ENCODE peak calls at places on chromosomes 5 and 9, in seven cellular contexts. C is Peyer's patch; Y is dorsolateral prefrontal cortex; H is cardiac fibroblast; K is A172; V is activated T-helper 1 cell treated with anti-CD3 and anti-CD28 coated beads, Interleukin-12 subunit alpha, Interleukin-12 subunit beta, Interleukin-2, Interleukin-4 antibody, amounts not matched to agents 30 ng/mL and 10 ng/mL and 1 ng/mL, durations not matched to agents 14 hours and 24 hours and 36 hours; O is mesenteric fat pad. P is an unnamed sample.
A peak's percentile ranks its signal among the peaks of the same experiment; 100 is the strongest.

GRCh38 chr5:22764736-22765135 is 88.4 kb downstream of the CDH12 start:
- DNase-seq in H (no peak), K (no peak), Y (no peak), O (no peak), V (no peak), C (no peak), P (no peak)

GRCh38 chr5:10420926-10421325 is 20.8 kb upstream of the ROPN1L start:
- DNase-seq in O (no peak), Y (no peak), K (no peak), H (peak; percentile 34), V (no peak), C (no peak), P (peak; percentile 10)

GRCh38 chr5:99138911-99139310 is 210.1 kb upstream of the CHD1 start:
- DNase-seq in O (no peak), V (no peak), C (no peak), H (no peak), K (no peak), Y (no peak), P (no peak)

GRCh38 chr9:33180526-33181184 is 13.5 kb upstream of the B4GALT1 start:
- DNase-seq in C (no peak), H (peak; percentile 85), O (no peak), K (peak; percentile 30), Y (no peak), V (no peak), P (no peak)

GRCh38 chr5:179606910-179607448 is 16.5 kb downstream of the HNRNPH1 start:
- DNase-seq in O (peak; percentile 88), H (no peak), K (no peak), V (no peak), Y (no peak), C (no peak), P (no peak)

GRCh38 chr9:131603199-131603598 is 57.9 kb downstream of the PRRT1B start:
- DNase-seq in C (no peak), V (no peak), K (no peak), O (no peak), H (no peak), Y (no peak), P (no peak)

GRCh38 chr9:135888766-135889394 is 18.5 kb downstream of the CAMSAP1 start:
- DNase-seq in Y (no peak), C (no peak), O (peak; percentile 77), H (no peak), V (no peak), K (no peak), P (no peak)

GRCh38 chr9:99607852-99608448 is 213.7 kb upstream of the NR4A3 start:
- DNase-seq in K (no peak), V (no peak), Y (no peak), O (no peak), C (no peak), H (no peak), P (no peak)

GRCh38 chr5:78895616-78896015 is 89.5 kb downstream of the ARSB start:
- DNase-seq in H (no peak), C (no peak), V (no peak), Y (no peak), O (no peak), K (no peak), P (peak; percentile 1)

GRCh38 chr5:26321278-26321677 is 717.1 kb downstream of the CDH9 start:
- DNase-seq in O (no peak), V (no peak), H (no peak), C (no peak), Y (no peak), K (no peak), P (no peak)

GRCh38 chr9:77014597-77015263 is 4.7 kb upstream of the FOXB2 start:
- DNase-seq in C (no peak), H (no peak), Y (no peak), V (no peak), K (no peak), O (no peak), P (no peak)

GRCh38 chr5:74227081-74227480 is 413.4 kb downstream of the ENC1 start:
- DNase-seq in K (no peak), C (no peak), H (no peak), Y (peak; percentile 53), V (no peak), O (no peak), P (no peak)

GRCh38 chr9:89591291-89592200 is 13.3 kb upstream of the GADD45G start:
- DNase-seq in K (no peak), C (no peak), Y (no peak), V (no peak), H (no peak), O (peak; percentile 83), P (peak; percentile 56)

GRCh38 chr5:63228154-63228553 is 649.5 kb downstream of the LRRC70 start:
- DNase-seq in K (no peak), C (no peak), O (no peak), V (no peak), H (no peak), Y (no peak), P (no peak)

GRCh38 chr5:138186002-138186447 is 7.1 kb downstream of the KIF20A start:
- DNase-seq in K (no peak), C (no peak), Y (no peak), V (no peak), H (no peak), O (no peak), P (no peak)

GRCh38 chr5:33855396-33855795 is 36.4 kb downstream of the ADAMTS12 start:
- DNase-seq in K (no peak), C (no peak), O (no peak), H (no peak), Y (no peak), V (no peak), P (no peak)

GRCh38 chr5:111551569-111552275 is 39.4 kb upstream of the STARD4 start:
- DNase-seq in Y (no peak), H (peak; percentile 11), V (no peak), C (no peak), K (no peak), O (no peak), P (no peak)

GRCh38 chr5:113043491-113043931 is 66.9 kb downstream of the DCP2 start:
- DNase-seq in K (peak; percentile 50), O (no peak), V (no peak), C (no peak), H (peak; percentile 65), Y (no peak), P (peak; percentile 26)

GRCh38 chr9:121741198-121741918 is 89.9 kb downstream of the DAB2IP start:
- DNase-seq in O (no peak), Y (no peak), C (no peak), K (no peak), V (no peak), H (no peak), P (peak; percentile 74)

P was measured in NCI-H82.